ENCODE peak calls at places on chromosomes 16 and 17, in nine cellular contexts. One of them, this sample, is unnamed.

GRCh38 chr17:1629647-1630310 is 1.1 kb upstream of the SLC43A2 start:
- DNase-seq in DMS153: no peak
- DNase-seq in germinal center: peak
- DNase-seq in B cell: peak
- DNase-seq in coronary artery: peak
- DNase-seq in fibroblast of lung: no peak
- DNase-seq in SHP77: peak
- DNase-seq in ELR: peak
- DNase-seq in A172: peak
- DNase-seq in this sample: peak

GRCh38 chr17:15662726-15663125 is 21.4 kb downstream of the TRIM16 start:
- DNase-seq in ELR: no peak
- DNase-seq in SHP77: no peak
- DNase-seq in fibroblast of lung: no peak
- DNase-seq in coronary artery: no peak
- DNase-seq in B cell: no peak
- DNase-seq in DMS153: no peak
- DNase-seq in A172: no peak
- DNase-seq in germinal center: no peak
- DNase-seq in this sample: no peak

GRCh38 chr16:2082171-2082982 is 34.6 kb downstream of the TSC2 start:
- DNase-seq in coronary artery: no peak
- DNase-seq in A172: no peak
- DNase-seq in fibroblast of lung: peak
- DNase-seq in ELR: no peak
- DNase-seq in germinal center: no peak
- DNase-seq in SHP77: no peak
- DNase-seq in DMS153: peak
- DNase-seq in B cell: no peak
- DNase-seq in this sample: no peak

GRCh38 chr16:19696961-19697360 is 21.1 kb downstream of the KNOP1 start:
- DNase-seq in coronary artery: no peak
- DNase-seq in fibroblast of lung: no peak
- DNase-seq in ELR: no peak
- DNase-seq in B cell: no peak
- DNase-seq in A172: no peak
- DNase-seq in DMS153: peak
- DNase-seq in SHP77: no peak
- DNase-seq in germinal center: no peak
- DNase-seq in this sample: no peak

GRCh38 chr16:10178079-10178478 is 4.1 kb downstream of the GRIN2A start:
- DNase-seq in fibroblast of lung: no peak
- DNase-seq in ELR: peak
- DNase-seq in A172: no peak
- DNase-seq in B cell: no peak
- DNase-seq in DMS153: no peak
- DNase-seq in SHP77: no peak
- DNase-seq in germinal center: no peak
- DNase-seq in coronary artery: no peak
- DNase-seq in this sample: no peak

GRCh38 chr16:58280146-58280845 is 14.5 kb downstream of the PRSS54 start:
- DNase-seq in coronary artery: no peak
- DNase-seq in A172: no peak
- DNase-seq in SHP77: no peak
- DNase-seq in B cell: no peak
- DNase-seq in fibroblast of lung: no peak
- DNase-seq in DMS153: no peak
- DNase-seq in ELR: no peak
- DNase-seq in germinal center: no peak
- DNase-seq in this sample: no peak

GRCh38 chr17:2373179-2373578 is 27.7 kb downstream of the MNT start:
- DNase-seq in coronary artery: no peak
- DNase-seq in SHP77: no peak
- DNase-seq in fibroblast of lung: no peak
- DNase-seq in DMS153: no peak
- DNase-seq in A172: no peak
- DNase-seq in germinal center: no peak
- DNase-seq in B cell: no peak
- DNase-seq in ELR: no peak
- DNase-seq in this sample: no peak

GRCh38 chr16:23514381-23515152 is 4.3 kb upstream of the GGA2 start:
- DNase-seq in A172: no peak
- DNase-seq in fibroblast of lung: no peak
- DNase-seq in B cell: no peak
- DNase-seq in germinal center: no peak
- DNase-seq in DMS153: no peak
- DNase-seq in coronary artery: no peak
- DNase-seq in SHP77: no peak
- DNase-seq in ELR: no peak
- DNase-seq in this sample: peak

GRCh38 chr17:74865504-74866197 is 6.0 kb upstream of the GRIN2C start:
- DNase-seq in fibroblast of lung: no peak
- DNase-seq in ELR: no peak
- DNase-seq in germinal center: no peak
- DNase-seq in SHP77: no peak
- DNase-seq in B cell: no peak
- DNase-seq in A172: no peak
- DNase-seq in DMS153: no peak
- DNase-seq in coronary artery: no peak
- DNase-seq in this sample: peak

GRCh38 chr16:70380205-70380918 is 33.7 kb downstream of the DDX19A start:
- DNase-seq in ELR: peak
- DNase-seq in A172: peak
- DNase-seq in DMS153: no peak
- DNase-seq in germinal center: peak
- DNase-seq in B cell: peak
- DNase-seq in coronary artery: peak
- DNase-seq in SHP77: no peak
- DNase-seq in fibroblast of lung: peak
- DNase-seq in this sample: peak

GRCh38 chr17:80884811-80885210 is 106.8 kb upstream of the CHMP6 start:
- DNase-seq in germinal center: no peak
- DNase-seq in ELR: no peak
- DNase-seq in A172: no peak
- DNase-seq in DMS153: no peak
- DNase-seq in coronary artery: no peak
- DNase-seq in SHP77: no peak
- DNase-seq in fibroblast of lung: no peak
- DNase-seq in B cell: no peak
- DNase-seq in this sample: no peak

GRCh38 chr17:57665128-57665527 is 80.0 kb downstream of the CCDC182 start:
- DNase-seq in coronary artery: peak
- DNase-seq in B cell: no peak
- DNase-seq in germinal center: no peak
- DNase-seq in DMS153: no peak
- DNase-seq in A172: no peak
- DNase-seq in ELR: no peak
- DNase-seq in fibroblast of lung: no peak
- DNase-seq in SHP77: no peak
- DNase-seq in this sample: no peak

GRCh38 chr17:38861399-38861843 is 7.9 kb upstream of the RPL23 start:
- DNase-seq in DMS153: no peak
- DNase-seq in A172: peak
- DNase-seq in ELR: peak
- DNase-seq in fibroblast of lung: no peak
- DNase-seq in B cell: no peak
- DNase-seq in germinal center: no peak
- DNase-seq in coronary artery: no peak
- DNase-seq in SHP77: no peak
- DNase-seq in this sample: peak

GRCh38 chr17:55816532-55817272 is 65.9 kb downstream of the PCTP start:
- DNase-seq in ELR: no peak
- DNase-seq in B cell: no peak
- DNase-seq in coronary artery: no peak
- DNase-seq in DMS153: no peak
- DNase-seq in SHP77: no peak
- DNase-seq in A172: no peak
- DNase-seq in fibroblast of lung: no peak
- DNase-seq in germinal center: no peak
- DNase-seq in this sample: no peak

GRCh38 chr17:81558941-81559806 is 7.0 kb upstream of the FAAP100 start:
- DNase-seq in DMS153: no peak
- DNase-seq in SHP77: no peak
- DNase-seq in germinal center: no peak
- DNase-seq in coronary artery: no peak
- DNase-seq in B cell: no peak
- DNase-seq in A172: no peak
- DNase-seq in fibroblast of lung: no peak
- DNase-seq in ELR: peak
- DNase-seq in this sample: no peak

GRCh38 chr16:87608400-87608985 is 6.2 kb downstream of the JPH3 start:
- DNase-seq in ELR: peak
- DNase-seq in DMS153: no peak
- DNase-seq in B cell: peak
- DNase-seq in coronary artery: no peak
- DNase-seq in SHP77: no peak
- DNase-seq in A172: peak
- DNase-seq in fibroblast of lung: peak
- DNase-seq in germinal center: no peak
- DNase-seq in this sample: peak

GRCh38 chr17:44070455-44071197 is at the start of gene G6PC3:
- DNase-seq in A172: peak
- DNase-seq in ELR: peak
- DNase-seq in B cell: peak
- DNase-seq in SHP77: peak
- DNase-seq in germinal center: peak
- DNase-seq in coronary artery: peak
- DNase-seq in DMS153: peak
- DNase-seq in fibroblast of lung: peak
- DNase-seq in this sample: peak

This sample was measured in OCI-LY7.